ENCODE peak calls at places on chromosomes 4 and X, in nine cellular contexts. S is IMR-90, T is GM23248, U is neuronal stem cell, L is SK-N-MC, E is SK-N-SH, P is colonic mucosa, G is keratinocyte, V is Karpas-422. C is an unnamed sample.

GRCh38 chr4:28357985-28358384 is 1497.3 kb downstream of the STIM2 start:
- DNase-seq in S (peak), T (peak), U (peak), L (no peak), E (no peak), P (no peak), G (no peak), V (no peak), C (no peak)

GRCh38 chr4:99293357-99293756 is 2.6 kb upstream of the ADH1A start:
- DNase-seq in S (no peak), T (no peak), U (no peak), L (no peak), E (no peak), P (no peak), G (no peak), V (no peak), C (no peak)

GRCh38 chrX:54473993-54474859 is 21.8 kb downstream of the FGD1 start:
- DNase-seq in S (no peak), T (peak), U (no peak), L (no peak), E (no peak), P (no peak), G (peak), V (no peak), C (no peak)

GRCh38 chr4:176001171-176002006 is 64.3 kb upstream of the WDR17 start:
- DNase-seq in S (peak), T (peak), U (peak), L (no peak), E (peak), P (peak), G (no peak), V (no peak), C (peak)

GRCh38 chr4:2368779-2369437 is 49.5 kb downstream of the ZFYVE28 start:
- DNase-seq in S (no peak), T (no peak), U (no peak), L (no peak), E (no peak), P (no peak), G (no peak), V (no peak), C (no peak)

GRCh38 chr4:86957214-86957613 is 22.4 kb downstream of the AFF1 start:
- DNase-seq in S (peak), T (peak), U (no peak), L (no peak), E (no peak), P (no peak), G (no peak), V (no peak), C (peak)

GRCh38 chrX:102846544-102847236 is 90.4 kb upstream of the RAB40AL start:
- DNase-seq in S (peak), T (peak), U (no peak), L (no peak), E (no peak), P (no peak), G (no peak), V (no peak), C (peak)

GRCh38 chr4:155722816-155723499 is 35.9 kb upstream of the GUCY1B1 start:
- DNase-seq in S (peak), T (peak), U (no peak), L (no peak), E (no peak), P (no peak), G (no peak), V (no peak), C (no peak)

GRCh38 chr4:21512351-21512750 is 436.2 kb downstream of the KCNIP4 start:
- DNase-seq in S (peak), T (peak), U (peak), L (peak), E (peak), P (no peak), G (no peak), V (peak), C (peak)

GRCh38 chr4:151807220-151807619 is 46.4 kb upstream of the GATB start:
- DNase-seq in S (no peak), T (peak), U (no peak), L (no peak), E (no peak), P (peak), G (no peak), V (no peak), C (no peak)

GRCh38 chrX:22186165-22186564 is 86.5 kb upstream of the CBLL2 start:
- DNase-seq in S (no peak), T (no peak), U (no peak), L (no peak), E (no peak), P (no peak), G (no peak), V (no peak), C (no peak)

GRCh38 chr4:173288296-173288695 is 45.9 kb downstream of the HMGB2 start:
- DNase-seq in S (peak), T (peak), U (peak), L (no peak), E (peak), P (peak), G (no peak), V (peak), C (peak)

GRCh38 chr4:145734576-145735329 is 54.8 kb downstream of the C4orf51 start:
- DNase-seq in S (peak), T (peak), U (no peak), L (no peak), E (no peak), P (peak), G (peak), V (no peak), C (peak)

GRCh38 chr4:16897351-16897750 is 1.1 kb downstream of the LDB2 start:
- DNase-seq in S (peak), T (peak), U (no peak), L (no peak), E (no peak), P (no peak), G (no peak), V (no peak), C (peak)

GRCh38 chr4:38034986-38035882 is 75.0 kb downstream of the PTTG2 start:
- DNase-seq in S (peak), T (peak), U (peak), L (peak), E (peak), P (peak), G (no peak), V (peak), C (peak)

GRCh38 chr4:145887241-145887964 is 51.2 kb downstream of the ZNF827 start:
- DNase-seq in S (peak), T (peak), U (no peak), L (no peak), E (no peak), P (no peak), G (no peak), V (peak), C (peak)

GRCh38 chrX:77640702-77641101 is 145.3 kb downstream of the ATRX start:
- DNase-seq in S (no peak), T (no peak), U (no peak), L (no peak), E (no peak), P (no peak), G (no peak), V (no peak), C (no peak)

GRCh38 chr4:15717126-15717525 is 14.3 kb downstream of the BST1 start:
- DNase-seq in S (peak), T (peak), U (no peak), L (no peak), E (no peak), P (no peak), G (no peak), V (no peak), C (peak)

GRCh38 chrX:101417981-101418841 is 10.2 kb downstream of the HNRNPH2 start:
- DNase-seq in S (no peak), T (peak), U (peak), L (no peak), E (peak), P (peak), G (no peak), V (peak), C (peak)

GRCh38 chr4:140893939-140894338 is 137.8 kb upstream of the TBC1D9 start:
- DNase-seq in S (peak), T (peak), U (no peak), L (peak), E (no peak), P (no peak), G (no peak), V (no peak), C (peak)

GRCh38 chr4:121829511-121829910 is 5.8 kb upstream of the CCNA2 start:
- DNase-seq in S (peak), T (peak), U (no peak), L (no peak), E (no peak), P (no peak), G (no peak), V (no peak), C (no peak)

GRCh38 chr4:2065106-2065930 is 6.2 kb downstream of the NAT8L start:
- DNase-seq in S (no peak), T (no peak), U (no peak), L (no peak), E (peak), P (no peak), G (no peak), V (no peak), C (no peak)

GRCh38 chrX:123013141-123013540 is 170.9 kb upstream of the GRIA3 start:
- DNase-seq in S (no peak), T (peak), U (no peak), L (no peak), E (no peak), P (no peak), G (no peak), V (no peak), C (no peak)
- H3K4me3 ChIP-seq in S (no peak), T (no peak), U (no peak), L (no peak), E (no peak), P (no peak), G (no peak), V (no peak), C (no peak)

DNA sequence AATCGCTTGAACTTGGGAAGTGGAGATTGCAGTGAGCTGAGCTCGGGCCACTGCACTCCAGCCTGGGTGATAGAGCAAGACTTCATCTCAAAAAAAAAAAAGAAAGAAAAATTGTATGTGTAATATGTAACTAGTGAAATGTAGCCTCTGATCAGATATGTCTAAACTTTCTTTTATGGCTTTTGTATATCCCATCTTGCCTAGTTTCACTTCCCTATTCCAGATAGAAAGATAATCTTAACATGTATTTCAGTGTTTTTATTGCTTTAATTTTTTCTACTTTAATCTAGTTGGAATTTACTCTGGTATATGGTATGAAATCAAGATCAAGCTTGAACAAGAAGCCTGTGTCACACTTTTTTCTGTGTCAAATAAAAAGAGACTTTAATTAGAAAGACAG is 1.9 kb upstream of the ZNF41 start:
- DNase-seq in S (no peak), T (no peak), U (no peak), L (no peak), E (no peak), P (no peak), G (no peak), V (peak), C (no peak)
- H3K9ac ChIP-seq in S (peak), T (peak), U (no peak), L (peak), E (peak), P (no peak), G (no peak), V (no peak), C (peak)

DNA sequence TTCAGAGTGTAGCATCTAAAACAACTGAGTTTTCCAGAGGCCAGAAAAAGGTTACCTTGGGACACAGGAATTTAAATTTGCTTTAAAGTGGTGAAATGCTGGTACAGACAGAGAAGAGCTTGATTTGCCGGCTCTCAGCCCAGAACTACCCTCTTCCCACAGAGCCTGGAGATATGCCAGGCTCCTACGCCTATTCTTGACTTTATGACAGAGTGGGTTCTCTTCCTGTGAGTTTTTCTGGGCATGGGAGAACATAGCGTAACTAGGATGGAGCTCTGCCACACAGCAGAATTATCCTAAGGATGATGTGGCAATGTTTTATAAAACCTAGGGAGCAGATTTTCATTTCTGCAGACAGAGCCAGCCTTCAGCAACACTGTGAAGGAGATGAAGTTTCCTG is 241.8 kb downstream of the GRIA3 start:
- DNase-seq in S (no peak), T (peak), U (no peak), L (no peak), E (no peak), P (no peak), G (no peak), V (no peak), C (peak)
- H3K4me3 ChIP-seq in S (no peak), T (peak), U (no peak), L (peak), E (no peak), P (no peak), G (no peak), V (no peak), C (peak)

GRCh38 chr4:126954537-126955291 is 678.0 kb upstream of the INTU start:
- DNase-seq in S (no peak), T (peak), U (no peak), L (no peak), E (no peak), P (no peak), G (no peak), V (no peak), C (no peak)
- H3K9ac ChIP-seq in S (no peak), T (no peak), U (no peak), L (peak), E (no peak), P (no peak), G (no peak), V (no peak), C (no peak)

DNA sequence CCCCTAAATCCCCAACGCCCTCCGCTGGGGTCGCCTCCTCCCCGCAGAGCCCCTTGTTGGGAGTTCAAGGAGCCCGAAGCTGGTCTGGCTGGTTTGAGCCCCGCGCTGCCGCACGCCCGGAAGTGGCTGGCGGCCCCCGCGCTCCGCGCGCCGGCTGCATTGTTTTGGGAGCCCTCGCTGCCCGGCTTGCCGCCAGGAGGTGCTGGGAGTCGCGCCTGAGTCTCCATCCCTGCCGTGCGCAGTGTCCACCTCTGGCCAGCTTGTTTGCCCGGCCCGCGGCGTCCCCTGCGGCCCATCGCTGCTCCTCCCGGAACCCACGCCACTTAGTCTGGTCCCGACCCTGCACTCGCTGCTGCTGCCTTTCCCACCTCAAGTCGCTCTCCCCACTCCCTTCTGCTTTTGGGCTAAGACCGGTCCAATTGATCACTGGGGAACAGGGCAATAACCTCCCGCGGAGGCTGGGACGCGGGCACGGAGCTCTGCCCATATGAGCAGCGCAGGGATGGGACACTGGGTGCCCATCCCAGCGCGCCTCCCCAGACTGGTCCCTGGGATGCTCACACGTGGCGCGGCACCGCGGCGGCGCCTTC is 2.2 kb upstream of the SFRP2 start:
- DNase-seq in S (no peak), T (peak), U (peak), L (no peak), E (peak), P (no peak), G (no peak), V (no peak), C (no peak)
- H3K4me3 ChIP-seq in S (no peak), T (peak), U (peak), L (no peak), E (peak), P (no peak), G (no peak), V (no peak), C (peak)

GRCh38 chr4:54281060-54281781 is 52.1 kb downstream of the PDGFRA start:
- DNase-seq in S (peak), T (peak), U (no peak), L (no peak), E (no peak), P (peak), G (no peak), V (no peak), C (peak)
- H3K9ac ChIP-seq in S (no peak), T (peak), U (no peak), L (no peak), E (no peak), P (no peak), G (no peak), V (no peak), C (peak)

GRCh38 chr4:20253799-20254409 is 2.2 kb downstream of the SLIT2 start:
- DNase-seq in S (peak), T (peak), U (peak), L (no peak), E (peak), P (no peak), G (no peak), V (no peak), C (peak)

GRCh38 chr4:20254517-20255250 is 3.0 kb downstream of the SLIT2 start:
- DNase-seq in S (peak), T (peak), U (peak), L (no peak), E (peak), P (no peak), G (no peak), V (no peak), C (peak)

GRCh38 chr4:20255251-20255586 is 3.5 kb downstream of the SLIT2 start:
- DNase-seq in S (no peak), T (peak), U (no peak), L (no peak), E (no peak), P (no peak), G (no peak), V (no peak), C (no peak)

GRCh38 chr4:20255823-20256222 is 4.1 kb downstream of the SLIT2 start:
- DNase-seq in S (no peak), T (peak), U (no peak), L (no peak), E (no peak), P (no peak), G (no peak), V (no peak), C (peak)

GRCh38 chr4:20256381-20256881 is 4.7 kb downstream of the SLIT2 start:
- DNase-seq in S (peak), T (peak), U (no peak), L (no peak), E (no peak), P (no peak), G (no peak), V (no peak), C (peak)
- H3K4me3 ChIP-seq in S (no peak), T (peak), U (no peak), L (peak), E (peak), P (no peak), G (peak), V (no peak), C (peak)

GRCh38 chrX:50204364-50204899 is at the start of gene CCNB3:
- DNase-seq in S (peak), T (peak), U (peak), L (peak), E (peak), P (peak), G (no peak), V (peak), C (peak)
- H3K9ac ChIP-seq in S (no peak), T (peak), U (no peak), L (peak), E (no peak), P (peak), G (peak), V (peak), C (peak)

GRCh38 chrX:153493085-153493484 is 1.7 kb upstream of the BGN start:
- DNase-seq in S (no peak), T (no peak), U (no peak), L (no peak), E (no peak), P (no peak), G (no peak), V (no peak), C (no peak)
- H3K4me3 ChIP-seq in S (no peak), T (no peak), U (no peak), L (no peak), E (no peak), P (no peak), G (no peak), V (no peak), C (no peak)

GRCh38 chr4:63619771-63620170 is 789.5 kb downstream of the TECRL start:
- DNase-seq in S (no peak), T (no peak), U (no peak), L (no peak), E (no peak), P (no peak), G (no peak), V (no peak), C (no peak)
- H3K9ac ChIP-seq in S (no peak), T (no peak), U (no peak), L (no peak), E (no peak), P (no peak), G (no peak), V (no peak), C (no peak)